ENCODE peak calls at places on chromosome 6, in eight cellular contexts. One of them, this sample, is unnamed.

GRCh38 chr6:14881399-14881798 is 364.5 kb upstream of the JARID2 start:
- DNase-seq in HCEC 1CT: peak
- DNase-seq in HT-29: no peak
- DNase-seq in NCI-H748 treated with DMSO at 0.1 percent for 48 hours: no peak
- DNase-seq in LoVo: no peak
- DNase-seq in left cardiac atrium: no peak
- DNase-seq in T-helper 1 cell: no peak
- DNase-seq in DMS153: no peak
- DNase-seq in this sample: no peak

GRCh38 chr6:101597711-101598110 is 204.2 kb downstream of the GRIK2 start:
- DNase-seq in HCEC 1CT: peak
- DNase-seq in HT-29: no peak
- DNase-seq in NCI-H748 treated with DMSO at 0.1 percent for 48 hours: no peak
- DNase-seq in LoVo: no peak
- DNase-seq in left cardiac atrium: no peak
- DNase-seq in T-helper 1 cell: no peak
- DNase-seq in DMS153: no peak
- DNase-seq in this sample: no peak

GRCh38 chr6:170243791-170244291 is 47.0 kb downstream of the DLL1 start:
- DNase-seq in HCEC 1CT: no peak
- DNase-seq in HT-29: no peak
- DNase-seq in NCI-H748 treated with DMSO at 0.1 percent for 48 hours: peak
- DNase-seq in LoVo: no peak
- DNase-seq in left cardiac atrium: peak
- DNase-seq in T-helper 1 cell: no peak
- DNase-seq in DMS153: peak
- DNase-seq in this sample: no peak

GRCh38 chr6:22250486-22250885 is 46.4 kb downstream of the PRL start:
- DNase-seq in HCEC 1CT: no peak
- DNase-seq in HT-29: no peak
- DNase-seq in NCI-H748 treated with DMSO at 0.1 percent for 48 hours: peak
- DNase-seq in LoVo: no peak
- DNase-seq in left cardiac atrium: no peak
- DNase-seq in T-helper 1 cell: no peak
- DNase-seq in DMS153: peak
- DNase-seq in this sample: no peak

GRCh38 chr6:30556714-30556963 is 350 bp upstream of the GNL1 start:
- DNase-seq in HCEC 1CT: no peak
- DNase-seq in HT-29: peak
- DNase-seq in NCI-H748 treated with DMSO at 0.1 percent for 48 hours: peak
- DNase-seq in LoVo: peak
- DNase-seq in left cardiac atrium: peak
- DNase-seq in T-helper 1 cell: peak
- DNase-seq in DMS153: no peak
- DNase-seq in this sample: peak

GRCh38 chr6:45924763-45925342 is 90.8 kb downstream of the CLIC5 start:
- DNase-seq in HCEC 1CT: no peak
- DNase-seq in HT-29: no peak
- DNase-seq in NCI-H748 treated with DMSO at 0.1 percent for 48 hours: no peak
- DNase-seq in LoVo: no peak
- DNase-seq in left cardiac atrium: no peak
- DNase-seq in T-helper 1 cell: no peak
- DNase-seq in DMS153: no peak
- DNase-seq in this sample: no peak

GRCh38 chr6:22448311-22448711 is 121.1 kb upstream of the HDGFL1 start:
- DNase-seq in HCEC 1CT: no peak
- DNase-seq in HT-29: no peak
- DNase-seq in NCI-H748 treated with DMSO at 0.1 percent for 48 hours: no peak
- DNase-seq in LoVo: no peak
- DNase-seq in left cardiac atrium: no peak
- DNase-seq in T-helper 1 cell: no peak
- DNase-seq in DMS153: no peak
- DNase-seq in this sample: no peak

GRCh38 chr6:148440877-148441453 is 98.3 kb downstream of the SASH1 start:
- DNase-seq in HCEC 1CT: peak
- DNase-seq in HT-29: peak
- DNase-seq in NCI-H748 treated with DMSO at 0.1 percent for 48 hours: no peak
- DNase-seq in LoVo: peak
- DNase-seq in left cardiac atrium: peak
- DNase-seq in T-helper 1 cell: no peak
- DNase-seq in DMS153: no peak
- DNase-seq in this sample: peak

GRCh38 chr6:127496471-127496870 is 22.7 kb downstream of the MTCL3 start:
- DNase-seq in HCEC 1CT: peak
- DNase-seq in HT-29: no peak
- DNase-seq in NCI-H748 treated with DMSO at 0.1 percent for 48 hours: no peak
- DNase-seq in LoVo: no peak
- DNase-seq in left cardiac atrium: no peak
- DNase-seq in T-helper 1 cell: no peak
- DNase-seq in DMS153: no peak
- DNase-seq in this sample: no peak

GRCh38 chr6:116094041-116094440 is 6.6 kb upstream of the NT5DC1 start:
- DNase-seq in HCEC 1CT: no peak
- DNase-seq in HT-29: no peak
- DNase-seq in NCI-H748 treated with DMSO at 0.1 percent for 48 hours: no peak
- DNase-seq in LoVo: no peak
- DNase-seq in left cardiac atrium: no peak
- DNase-seq in T-helper 1 cell: no peak
- DNase-seq in DMS153: no peak
- DNase-seq in this sample: no peak

GRCh38 chr6:150303256-150303655 is 65.6 kb upstream of the IYD start:
- DNase-seq in HCEC 1CT: no peak
- DNase-seq in HT-29: no peak
- DNase-seq in NCI-H748 treated with DMSO at 0.1 percent for 48 hours: no peak
- DNase-seq in LoVo: no peak
- DNase-seq in left cardiac atrium: no peak
- DNase-seq in T-helper 1 cell: no peak
- DNase-seq in DMS153: no peak
- DNase-seq in this sample: no peak

GRCh38 chr6:14110001-14110818 is 7.4 kb upstream of the CD83 start:
- DNase-seq in HCEC 1CT: no peak
- DNase-seq in HT-29: no peak
- DNase-seq in NCI-H748 treated with DMSO at 0.1 percent for 48 hours: no peak
- DNase-seq in LoVo: no peak
- DNase-seq in left cardiac atrium: no peak
- DNase-seq in T-helper 1 cell: no peak
- DNase-seq in DMS153: no peak
- DNase-seq in this sample: no peak

GRCh38 chr6:111124406-111124805 is 37.1 kb downstream of the SLC16A10 start:
- DNase-seq in HCEC 1CT: no peak
- DNase-seq in HT-29: no peak
- DNase-seq in NCI-H748 treated with DMSO at 0.1 percent for 48 hours: no peak
- DNase-seq in LoVo: no peak
- DNase-seq in left cardiac atrium: no peak
- DNase-seq in T-helper 1 cell: no peak
- DNase-seq in DMS153: no peak
- DNase-seq in this sample: no peak

GRCh38 chr6:1604347-1604990 is 5.2 kb upstream of the FOXC1 start:
- DNase-seq in HCEC 1CT: peak
- DNase-seq in HT-29: peak
- DNase-seq in NCI-H748 treated with DMSO at 0.1 percent for 48 hours: peak
- DNase-seq in LoVo: peak
- DNase-seq in left cardiac atrium: peak
- DNase-seq in T-helper 1 cell: peak
- DNase-seq in DMS153: no peak
- DNase-seq in this sample: peak

GRCh38 chr6:41689171-41690008 is 46.0 kb downstream of the TFEB start:
- DNase-seq in HCEC 1CT: no peak
- DNase-seq in HT-29: no peak
- DNase-seq in NCI-H748 treated with DMSO at 0.1 percent for 48 hours: no peak
- DNase-seq in LoVo: no peak
- DNase-seq in left cardiac atrium: no peak
- DNase-seq in T-helper 1 cell: no peak
- DNase-seq in DMS153: no peak
- DNase-seq in this sample: no peak

GRCh38 chr6:126891158-126891557 is 227.3 kb upstream of the RSPO3 start:
- DNase-seq in HCEC 1CT: no peak
- DNase-seq in HT-29: no peak
- DNase-seq in NCI-H748 treated with DMSO at 0.1 percent for 48 hours: no peak
- DNase-seq in LoVo: no peak
- DNase-seq in left cardiac atrium: no peak
- DNase-seq in T-helper 1 cell: no peak
- DNase-seq in DMS153: no peak
- DNase-seq in this sample: no peak

This sample was measured in psoas muscle.